ENCODE peak calls at places on chromosomes 3 and 15, in seven cellular contexts. K is K562, Y is HCT116, O is HepG2, Z is GM12878, F is endothelial cell of umbilical vein, P is SK-N-SH. N is an unnamed sample.

GRCh38 chr3:184757010-184757651 is 45.3 kb upstream of the MAGEF1 start:
- DNase-seq in K (no peak), Y (no peak), O (no peak), Z (no peak), F (peak; percentile 26), P (no peak), N (peak; percentile 46)

GRCh38 chr3:185176756-185177359 is 24.0 kb upstream of the C3orf70 start:
- DNase-seq in K (peak; percentile 35), Y (peak; percentile 8), O (peak; percentile 36), Z (no peak), F (peak; percentile 48), P (peak; percentile 37), N (peak; percentile 68)

GRCh38 chr3:82671466-82671865 is 910.0 kb upstream of the GBE1 start:
- DNase-seq in K (no peak), Y (no peak), O (no peak), Z (no peak), F (no peak), P (no peak), N (no peak)

GRCh38 chr3:10623578-10624275 is 118.3 kb upstream of the ATP2B2 start:
- DNase-seq in K (no peak), Y (no peak), O (no peak), Z (no peak), F (no peak), P (no peak), N (no peak)

GRCh38 chr3:38247366-38248035 is 18.1 kb upstream of the SLC22A13 start:
- DNase-seq in K (no peak), Y (peak; percentile 13), O (peak; percentile 6), Z (no peak), F (peak; percentile 74), P (no peak), N (no peak)

GRCh38 chr3:161851941-161852566 is 355.4 kb downstream of the OTOL1 start:
- DNase-seq in K (peak; percentile 25), Y (peak; percentile 46), O (peak; percentile 36), Z (peak; percentile 8), F (no peak), P (peak; percentile 22), N (peak; percentile 72)

GRCh38 chr15:62886431-62887071 is 156.0 kb upstream of the TPM1 start:
- DNase-seq in K (no peak), Y (no peak), O (peak; percentile 97), Z (no peak), F (peak; percentile 37), P (no peak), N (peak; percentile 54)

GRCh38 chr15:63022181-63022580 is 20.4 kb upstream of the TPM1 start:
- DNase-seq in K (no peak), Y (no peak), O (no peak), Z (no peak), F (no peak), P (no peak), N (no peak)

GRCh38 chr3:82293867-82294266 is 532.4 kb upstream of the GBE1 start:
- DNase-seq in K (no peak), Y (no peak), O (no peak), Z (peak; percentile 57), F (no peak), P (no peak), N (no peak)

GRCh38 chr3:77259701-77260100 is 219.8 kb downstream of the ROBO2 start:
- DNase-seq in K (no peak), Y (no peak), O (no peak), Z (no peak), F (no peak), P (no peak), N (no peak)

GRCh38 chr3:178367817-178368617 is 168.2 kb upstream of the KCNMB2 start:
- DNase-seq in K (no peak), Y (no peak), O (no peak), Z (no peak), F (peak; percentile 29), P (no peak), N (no peak)

GRCh38 chr3:122975163-122975923 is 52.2 kb downstream of the SEMA5B start:
- DNase-seq in K (no peak), Y (no peak), O (no peak), Z (no peak), F (no peak), P (peak; percentile 78), N (no peak)

GRCh38 chr3:104412608-104413580 is 953.8 kb upstream of the ALCAM start:
- DNase-seq in K (no peak), Y (no peak), O (no peak), Z (no peak), F (no peak), P (no peak), N (no peak)

GRCh38 chr3:58434990-58435389 is 1.4 kb upstream of the PDHB start:
- DNase-seq in K (no peak), Y (no peak), O (peak; percentile 6), Z (no peak), F (no peak), P (no peak), N (peak; percentile 94)

GRCh38 chr15:56868251-56868650 is 50.2 kb upstream of the TCF12 start:
- DNase-seq in K (no peak), Y (no peak), O (no peak), Z (no peak), F (no peak), P (no peak), N (no peak)

GRCh38 chr3:124772081-124772831 is 42.0 kb downstream of the UMPS start:
- DNase-seq in K (peak; percentile 55), Y (no peak), O (no peak), Z (no peak), F (peak; percentile 100), P (peak; percentile 83), N (no peak)

GRCh38 chr3:98994128-98994762 is 92.8 kb upstream of the DCBLD2 start:
- DNase-seq in K (no peak), Y (peak; percentile 52), O (peak; percentile 34), Z (no peak), F (peak; percentile 76), P (peak; percentile 24), N (peak; percentile 63)

GRCh38 chr3:140395134-140396075 is 282.5 kb upstream of the TRIM42 start:
- DNase-seq in K (no peak), Y (no peak), O (no peak), Z (no peak), F (no peak), P (peak; percentile 5), N (no peak)

GRCh38 chr3:168121175-168121853 is 25.6 kb upstream of the GOLIM4 start:
- DNase-seq in K (no peak), Y (no peak), O (no peak), Z (no peak), F (peak; percentile 59), P (peak; percentile 17), N (no peak)

GRCh38 chr3:106333911-106334618 is 465.3 kb upstream of the CBLB start:
- DNase-seq in K (no peak), Y (no peak), O (no peak), Z (no peak), F (no peak), P (no peak), N (no peak)

GRCh38 chr3:107432646-107433045 is 55.4 kb downstream of the CCDC54 start:
- DNase-seq in K (no peak), Y (no peak), O (no peak), Z (no peak), F (no peak), P (peak; percentile 37), N (no peak)

GRCh38 chr3:134351421-134351820 is 22.8 kb downstream of the AMOTL2 start:
- DNase-seq in K (no peak), Y (no peak), O (no peak), Z (no peak), F (no peak), P (no peak), N (no peak)

GRCh38 chr15:101407439-101407838 is 82.1 kb downstream of the PCSK6 start:
- DNase-seq in K (no peak), Y (no peak), O (no peak), Z (peak; percentile 15), F (no peak), P (no peak), N (no peak)

GRCh38 chr15:33425149-33425548 is 114.4 kb downstream of the RYR3 start:
- DNase-seq in K (no peak), Y (no peak), O (no peak), Z (no peak), F (no peak), P (no peak), N (no peak)

DNA sequence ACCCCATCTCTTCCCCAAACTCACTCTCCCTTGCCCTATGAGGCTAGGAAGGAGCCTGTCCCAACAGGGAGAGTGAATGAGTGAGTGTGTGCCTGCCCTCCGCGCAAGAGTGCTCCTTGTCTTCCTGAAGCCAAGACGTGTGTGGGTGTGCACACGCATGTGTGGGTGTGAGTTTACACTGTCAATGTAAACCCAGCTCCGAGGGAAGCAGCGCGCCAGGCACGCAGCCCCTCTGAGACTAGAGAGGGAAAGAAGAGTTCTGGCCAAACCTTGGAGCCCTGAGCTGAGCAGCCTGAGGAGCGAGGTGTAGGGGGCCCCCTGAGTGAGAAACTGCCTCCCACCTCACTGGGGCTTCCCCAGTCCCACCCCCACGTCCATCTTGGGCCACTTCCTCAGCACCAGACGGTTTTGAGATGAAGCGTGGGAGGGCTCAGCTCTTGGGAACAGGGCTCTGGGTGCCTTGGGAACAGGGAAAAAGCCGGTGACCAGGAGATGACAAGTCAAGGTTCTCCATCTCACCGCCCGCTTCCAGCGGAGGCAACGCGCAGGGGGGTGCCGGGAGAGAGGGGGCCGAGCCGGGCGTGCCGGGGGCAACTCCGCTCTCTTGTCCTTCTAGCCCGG is 5.1 kb downstream of the MECOM start:
- DNase-seq in K (no peak), Y (no peak), O (no peak), Z (no peak), F (peak; percentile 70), P (peak; percentile 26), N (peak; percentile 57)
- H3K4me2 ChIP-seq in K (no peak overlapping the region), Y (no peak overlapping the region), O (no peak overlapping the region), Z (no peak overlapping the region), F (peak overlapping the region; percentile 97), P (no peak overlapping the region), N (peak overlapping the region; percentile 99)

GRCh38 chr3:13927295-13927694 is 47.4 kb upstream of the WNT7A start:
- DNase-seq in K (no peak), Y (peak; percentile 3), O (peak; percentile 6), Z (no peak), F (no peak), P (peak; percentile 39), N (peak; percentile 8)
- TF ChIP-seq POLR2AphosphoS5 in K (no peak), Y (no peak), O (no peak), Z (no peak), F (no peak), P (no peak), N (no peak)

DNA sequence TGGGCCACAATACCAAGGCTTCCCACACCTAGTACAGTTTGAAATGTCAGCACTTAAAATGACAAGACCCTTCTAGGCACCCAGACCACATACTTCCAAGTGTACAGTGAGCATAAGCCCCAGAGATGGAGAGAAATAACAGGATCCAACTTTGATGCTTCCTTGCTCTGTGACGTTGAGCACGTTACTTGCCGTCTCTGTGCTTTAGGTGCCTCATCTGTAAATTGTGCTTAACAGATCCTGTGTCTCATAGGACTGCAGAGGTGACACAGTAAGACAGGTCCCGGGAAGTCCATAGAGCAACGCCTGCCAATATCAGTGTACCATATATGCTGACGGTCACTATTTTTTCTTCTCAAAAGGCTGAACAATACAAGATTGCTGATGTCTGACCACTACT is 59.1 kb downstream of the LRIG1 start:
- DNase-seq in K (no peak), Y (no peak), O (no peak), Z (no peak), F (no peak), P (no peak), N (no peak)
- H3K4me2 ChIP-seq in K (no peak overlapping the region), Y (no peak overlapping the region), O (no peak overlapping the region), Z (no peak overlapping the region), F (peak overlapping the region; percentile 42), P (no peak overlapping the region), N (peak overlapping the region; percentile 16)

GRCh38 chr3:190384241-190384863 is 3.6 kb upstream of the CLDN16 start:
- DNase-seq in K (no peak), Y (peak; percentile 87), O (peak; percentile 83), Z (peak; percentile 19), F (peak; percentile 45), P (no peak), N (peak; percentile 47)
- TF ChIP-seq POLR2AphosphoS5 in K (no peak), Y (no peak), O (no peak), Z (no peak), F (no peak), P (no peak), N (no peak)

GRCh38 chr3:49131040-49131439 is 1.8 kb downstream of the LAMB2 start:
- DNase-seq in K (no peak), Y (no peak), O (no peak), Z (no peak), F (no peak), P (no peak), N (no peak)
- H3K4me2 ChIP-seq in K (no peak overlapping the region), Y (no peak overlapping the region), O (peak overlapping the region; percentile 97), Z (no peak overlapping the region), F (no peak overlapping the region), P (peak overlapping the region; percentile 100), N (no peak overlapping the region)

N was measured in GM23338.